ENCODE peak calls at places on chromosomes 3 and 15, in four cellular contexts. J, V, A and E are unnamed samples.

GRCh38 chr3:126543457-126544090 is 15.2 kb downstream of the C3orf22 start:
- DNase-seq in A (no peak), V (no peak), J (no peak), E (no peak)

GRCh38 chr3:52479037-52479875 is 15.9 kb upstream of the STAB1 start:
- DNase-seq in V (no peak), A (no peak), J (no peak), E (no peak)

GRCh38 chr15:37058316-37058985 is 41.9 kb downstream of the MEIS2 start:
- DNase-seq in J (no peak), V (no peak), A (no peak), E (peak; percentile 75)

GRCh38 chr3:16464499-16465150 is 48.9 kb downstream of the RFTN1 start:
- DNase-seq in V (no peak), J (no peak), A (no peak), E (no peak)

GRCh38 chr3:52433328-52434060 is 11.4 kb downstream of the SEMA3G start:
- DNase-seq in V (no peak), J (no peak), A (peak; percentile 30), E (no peak)

GRCh38 chr15:25238716-25239470 is 199.9 kb downstream of the UBE3A start:
- DNase-seq in J (no peak), V (no peak), A (no peak), E (no peak)

GRCh38 chr3:61903931-61904657 is 342.7 kb downstream of the PTPRG start:
- DNase-seq in J (peak; percentile 10), V (no peak), A (peak; percentile 48), E (no peak)

GRCh38 chr3:48431224-48432029 is 1.5 kb upstream of the PLXNB1 start:
- DNase-seq in A (no peak), J (no peak), V (no peak), E (no peak)

GRCh38 chr3:123843668-123844067 is 40.5 kb downstream of the MYLK start:
- DNase-seq in J (no peak), A (peak; percentile 25), V (no peak), E (no peak)

GRCh38 chr15:101137312-101137940 is 114.4 kb downstream of the CHSY1 start:
- DNase-seq in V (no peak), J (no peak), A (no peak), E (no peak)

GRCh38 chr3:138389841-138390581 is 41.6 kb downstream of the MRAS start:
- DNase-seq in V (peak; percentile 79), A (peak; percentile 96), J (peak; percentile 62), E (peak; percentile 53)

GRCh38 chr15:90911302-90911623 is 8.2 kb downstream of the MAN2A2 start:
- DNase-seq in A (no peak), J (no peak), V (no peak), E (no peak)

GRCh38 chr3:64848822-64849221 is 161.0 kb upstream of the ADAMTS9 start:
- DNase-seq in J (peak; percentile 75), A (peak; percentile 74), V (no peak), E (no peak)

GRCh38 chr3:197847866-197848401 is 56.9 kb downstream of the LRCH3 start:
- DNase-seq in V (no peak), A (no peak), J (no peak), E (no peak)

GRCh38 chr15:75356006-75356405 is 9.2 kb downstream of the NEIL1 start:
- DNase-seq in J (no peak), A (no peak), V (no peak), E (no peak)

GRCh38 chr3:17707813-17708543 is 34.5 kb downstream of the TBC1D5 start:
- DNase-seq in V (no peak), J (peak; percentile 38), A (peak; percentile 7), E (no peak)

GRCh38 chr3:74353039-74353438 is 261.4 kb downstream of the CNTN3 start:
- DNase-seq in A (no peak), V (no peak), J (no peak), E (peak; percentile 3)

GRCh38 chr3:48276856-48277641 is 36.1 kb downstream of the ZNF589 start:
- DNase-seq in J (no peak), V (no peak), A (no peak), E (no peak)

GRCh38 chr15:98226578-98226977 is 266.1 kb downstream of the ARRDC4 start:
- DNase-seq in J (no peak), V (no peak), A (no peak), E (no peak)

GRCh38 chr3:36221975-36222374 is 158.3 kb upstream of the STAC start:
- DNase-seq in A (no peak), J (no peak), V (no peak), E (no peak)

GRCh38 chr3:124829175-124829818 is 57.9 kb downstream of the ITGB5 start:
- DNase-seq in V (no peak), J (no peak), A (no peak), E (no peak)

GRCh38 chr3:126441256-126441880 is 34.3 kb downstream of the ZXDC start:
- DNase-seq in J (no peak), A (no peak), V (no peak), E (no peak)